ENCODE peak calls at places on chromosomes 12 and 14, in eight cellular contexts. U is stomach, F is astrocyte of the spinal cord, L is C1 segment of cervical spinal cord, B is SK-MEL-5, A is brain microvascular endothelial cell, M is heart left ventricle, K is ascending aorta. Z is an unnamed sample.

GRCh38 chr14:59358105-59358504 is 107.1 kb downstream of the GPR135 start:
- DNase-seq in U (no peak), F (no peak), L (no peak), B (no peak), A (no peak), M (peak; percentile 84), K (peak; percentile 78), Z (no peak)

GRCh38 chr12:7907009-7907408 is 29.0 kb downstream of the SLC2A3 start:
- DNase-seq in U (peak; percentile 39), F (peak; percentile 55), L (no peak), B (peak; percentile 83), A (peak; percentile 85), M (no peak), K (no peak), Z (peak; percentile 69)

GRCh38 chr12:27620121-27620520 is 76.1 kb upstream of the REP15 start:
- DNase-seq in U (no peak), F (no peak), L (no peak), B (no peak), A (no peak), M (no peak), K (no peak), Z (no peak)

GRCh38 chr12:50317198-50317597 is 33.9 kb upstream of the LIMA1 start:
- DNase-seq in U (no peak), F (no peak), L (no peak), B (peak; percentile 27), A (no peak), M (no peak), K (no peak), Z (peak; percentile 16)

GRCh38 chr12:15599266-15600037 is 189.7 kb downstream of the EPS8 start:
- DNase-seq in U (no peak), F (peak; percentile 88), L (peak; percentile 67), B (no peak), A (peak; percentile 57), M (peak; percentile 34), K (peak; percentile 75), Z (peak; percentile 90)

GRCh38 chr12:124213606-124214347 is 81.1 kb upstream of the RFLNA start:
- DNase-seq in U (no peak), F (peak; percentile 94), L (no peak), B (no peak), A (no peak), M (no peak), K (peak; percentile 3), Z (no peak)

GRCh38 chr12:66280573-66280972 is 21.7 kb upstream of the HELB start:
- DNase-seq in U (no peak), F (no peak), L (no peak), B (no peak), A (no peak), M (no peak), K (no peak), Z (no peak)

GRCh38 chr12:54497883-54498282 is 331 bp downstream of the NCKAP1L start:
- DNase-seq in U (no peak), F (no peak), L (no peak), B (no peak), A (no peak), M (no peak), K (no peak), Z (no peak)

GRCh38 chr12:8549381-8549780 is 8.7 kb upstream of the CLEC4E start:
- DNase-seq in U (no peak), F (peak; percentile 22), L (no peak), B (no peak), A (no peak), M (no peak), K (no peak), Z (no peak)

GRCh38 chr12:131940121-131940520 is 9.6 kb upstream of the EP400 start:
- DNase-seq in U (no peak), F (no peak), L (no peak), B (no peak), A (no peak), M (peak; percentile 6), K (no peak), Z (no peak)

GRCh38 chr12:112180422-112180821 is 55.1 kb downstream of the TRAFD1 start:
- DNase-seq in U (no peak), F (no peak), L (no peak), B (no peak), A (no peak), M (no peak), K (peak; percentile 34), Z (no peak)

GRCh38 chr14:33908540-33909223 is 42.2 kb downstream of the EGLN3 start:
- DNase-seq in U (no peak), F (no peak), L (no peak), B (no peak), A (no peak), M (no peak), K (no peak), Z (no peak)

GRCh38 chr14:81801921-81802320 is 268.3 kb upstream of the SEL1L start:
- DNase-seq in U (no peak), F (no peak), L (no peak), B (no peak), A (no peak), M (no peak), K (no peak), Z (no peak)

GRCh38 chr12:8678661-8679111 is 16.1 kb upstream of the MFAP5 start:
- DNase-seq in U (no peak), F (peak; percentile 39), L (no peak), B (no peak), A (no peak), M (no peak), K (peak; percentile 49), Z (no peak)

GRCh38 chr12:51823875-51824565 is 24.5 kb downstream of the FIGNL2 start:
- DNase-seq in U (peak; percentile 51), F (peak; percentile 54), L (peak; percentile 63), B (peak; percentile 83), A (peak; percentile 37), M (no peak), K (no peak), Z (peak; percentile 81)